ENCODE peak calls at places on chromosomes 6 and 20, in eight cellular contexts. X is AG09309; L is occipital lobe; U is stimulated activated CD4-positive, alpha-beta T cell treated with anti-CD3 and anti-CD28 coated beads, TNF-alpha, amount 100 ng/mL, for 4 hours; Q is activated T-cell treated with anti-CD3 and anti-CD28 coated beads for 1 hour; Z is non-pigmented ciliary epithelial cell; F is stomach; G is foreskin melanocyte. V is an unnamed sample.

GRCh38 chr6:166501246-166501645 is 85.2 kb downstream of the RAMACL start:
- DNase-seq in X (no peak), L (no peak), U (no peak), Q (no peak), Z (no peak), F (no peak), G (no peak), V (no peak)

GRCh38 chr6:33768644-33769120 is 20.2 kb downstream of the LEMD2 start:
- DNase-seq in X (peak; percentile 60), L (peak; percentile 54), U (peak; percentile 57), Q (peak; percentile 65), Z (no peak), F (peak; percentile 91), G (peak; percentile 65), V (no peak)

GRCh38 chr6:38150681-38151296 is 331.3 kb downstream of the ZFAND3 start:
- DNase-seq in X (no peak), L (no peak), U (no peak), Q (no peak), Z (no peak), F (no peak), G (no peak), V (no peak)

GRCh38 chr6:40569162-40569920 is 17.8 kb downstream of the LRFN2 start:
- DNase-seq in X (no peak), L (no peak), U (no peak), Q (no peak), Z (no peak), F (no peak), G (no peak), V (no peak)

GRCh38 chr20:33131949-33132822 is 35.8 kb upstream of the BPIFA2 start:
- DNase-seq in X (no peak), L (no peak), U (no peak), Q (no peak), Z (no peak), F (no peak), G (no peak), V (peak; percentile 43)

GRCh38 chr20:63352811-63353221 is 8.3 kb downstream of the CHRNA4 start:
- DNase-seq in X (no peak), L (no peak), U (no peak), Q (no peak), Z (no peak), F (no peak), G (no peak), V (no peak)

GRCh38 chr20:17624070-17624469 is 54.2 kb downstream of the DSTN start:
- DNase-seq in X (no peak), L (no peak), U (no peak), Q (no peak), Z (no peak), F (no peak), G (no peak), V (no peak)

GRCh38 chr20:47802975-47803374 is 17.7 kb upstream of the SULF2 start:
- DNase-seq in X (no peak), L (no peak), U (no peak), Q (no peak), Z (no peak), F (no peak), G (no peak), V (no peak)

GRCh38 chr6:52590634-52590985 is 13.8 kb upstream of the TRAM2 start:
- DNase-seq in X (no peak), L (no peak), U (no peak), Q (no peak), Z (no peak), F (no peak), G (no peak), V (no peak)

GRCh38 chr20:44642203-44643153 is 9.0 kb downstream of the ADA start:
- DNase-seq in X (peak; percentile 42), L (no peak), U (no peak), Q (no peak), Z (peak; percentile 70), F (peak; percentile 74), G (peak; percentile 68), V (peak; percentile 25)

GRCh38 chr6:100427452-100427851 is 37.3 kb downstream of the SIM1 start:
- DNase-seq in X (no peak), L (no peak), U (no peak), Q (no peak), Z (no peak), F (no peak), G (no peak), V (no peak)

GRCh38 chr6:22444335-22444734 is 125.0 kb upstream of the HDGFL1 start:
- DNase-seq in X (no peak), L (no peak), U (no peak), Q (no peak), Z (no peak), F (no peak), G (no peak), V (no peak)

GRCh38 chr6:151445482-151445881 is 6.4 kb downstream of the RMND1 start:
- DNase-seq in X (peak; percentile 60), L (no peak), U (no peak), Q (no peak), Z (peak; percentile 94), F (no peak), G (no peak), V (peak; percentile 22)

GRCh38 chr20:59084041-59084841 is 41.7 kb upstream of the PRELID3B start:
- DNase-seq in X (no peak), L (no peak), U (no peak), Q (no peak), Z (no peak), F (peak; percentile 40), G (no peak), V (no peak)

GRCh38 chr6:50965495-50965894 is 146.8 kb downstream of the TFAP2B start:
- DNase-seq in X (no peak), L (no peak), U (no peak), Q (no peak), Z (no peak), F (no peak), G (no peak), V (no peak)

GRCh38 chr20:22586645-22587310 is 2.4 kb upstream of the FOXA2 start:
- DNase-seq in X (no peak), L (no peak), U (no peak), Q (no peak), Z (no peak), F (peak; percentile 79), G (no peak), V (no peak)

GRCh38 chr6:6434151-6434550 is 113.7 kb upstream of the F13A1 start:
- DNase-seq in X (no peak), L (no peak), U (no peak), Q (no peak), Z (no peak), F (no peak), G (no peak), V (no peak)

GRCh38 chr6:156427345-156427744 is 349.8 kb upstream of the ARID1B start:
- DNase-seq in X (peak; percentile 32), L (no peak), U (no peak), Q (no peak), Z (peak; percentile 84), F (no peak), G (peak; percentile 40), V (peak; percentile 82)

GRCh38 chr6:21360353-21360752 is 233.2 kb upstream of the SOX4 start:
- DNase-seq in X (no peak), L (no peak), U (no peak), Q (no peak), Z (no peak), F (peak; percentile 33), G (no peak), V (no peak)

GRCh38 chr6:34317172-34317477 is 68.3 kb upstream of the SMIM29 start:
- DNase-seq in X (no peak), L (no peak), U (no peak), Q (no peak), Z (no peak), F (no peak), G (no peak), V (no peak)